ENCODE peak calls at places on chromosomes 16 and 17, in six cellular contexts. G is stimulated activated CD4-positive, alpha-beta T cell treated with anti-CD3 and anti-CD28 coated beads, Interleukin-2, amount 100 ng/mL, for 24 hours; F is posterior cingulate gyrus; P is activated T-cell treated with anti-CD3 and anti-CD28 coated beads for 1 hour; C is kidney tubule cell; Z is NB4. Q is an unnamed sample.
A peak's percentile ranks its signal among the peaks of the same experiment; 100 is the strongest.

GRCh38 chr16:69563605-69564580 is 1.9 kb upstream of the NFAT5 start:
- DNase-seq in G (peak; percentile 52), F (no peak), P (peak; percentile 18), C (peak; percentile 53), Z (peak; percentile 96), Q (no peak)

GRCh38 chr17:34451313-34451712 is 88.3 kb upstream of the CCL1 start:
- DNase-seq in G (no peak), F (no peak), P (no peak), C (no peak), Z (peak; percentile 20), Q (no peak)

GRCh38 chr17:61280338-61280737 is 119.3 kb upstream of the TBX2 start:
- DNase-seq in G (no peak), F (no peak), P (no peak), C (no peak), Z (no peak), Q (no peak)

GRCh38 chr17:72271603-72272002 is 150.8 kb downstream of the SOX9 start:
- DNase-seq in G (no peak), F (no peak), P (no peak), C (no peak), Z (no peak), Q (no peak)

GRCh38 chr16:87056083-87056482 is 261.1 kb downstream of the C16orf95 start:
- DNase-seq in G (no peak), F (no peak), P (no peak), C (peak; percentile 17), Z (no peak), Q (peak; percentile 28)

GRCh38 chr16:18799500-18799899 is 1.8 kb downstream of the ARL6IP1 start:
- DNase-seq in G (no peak), F (no peak), P (no peak), C (no peak), Z (no peak), Q (no peak)

GRCh38 chr16:89112377-89113151 is 18.9 kb downstream of the ACSF3 start:
- DNase-seq in G (no peak), F (no peak), P (no peak), C (no peak), Z (no peak), Q (no peak)

GRCh38 chr16:26111900-26112299 is 420.1 kb downstream of the HS3ST4 start:
- DNase-seq in G (no peak), F (no peak), P (no peak), C (no peak), Z (peak; percentile 4), Q (no peak)

GRCh38 chr17:33385713-33386112 is 92.6 kb upstream of the ASIC2 start:
- DNase-seq in G (no peak), F (no peak), P (no peak), C (no peak), Z (no peak), Q (no peak)

GRCh38 chr16:53614346-53614745 is 89.3 kb downstream of the RPGRIP1L start:
- DNase-seq in G (no peak), F (no peak), P (no peak), C (no peak), Z (no peak), Q (peak; percentile 19)

GRCh38 chr16:73058221-73058615 is 10.3 kb upstream of the ZFHX3 start:
- DNase-seq in G (peak; percentile 44), F (peak; percentile 43), P (no peak), C (peak; percentile 61), Z (peak; percentile 61), Q (peak; percentile 57)